ENCODE peak calls at places on chromosomes 7 and 10, in seven cellular contexts. M, X, O, Y, H, D and K are unnamed samples. For H3K4me1 and H3K27me3, the result is how much of the 10 kb centered on the place peaks cover.

GRCh38 chr10:77756319-77757232 is 119.0 kb upstream of the KCNMA1 start:
- DNase-seq in M (peak), X (no peak), O (no peak), Y (no peak), H (peak), D (no peak), K (no peak)

GRCh38 chr10:114940735-114941134 is 2.7 kb downstream of the TRUB1 start:
- DNase-seq in M (no peak), X (no peak), O (no peak), Y (no peak), H (peak), D (no peak), K (no peak)

GRCh38 chr10:97570789-97571536 is 1.6 kb upstream of the ANKRD2 start:
- DNase-seq in M (no peak), X (no peak), O (no peak), Y (no peak), H (peak), D (no peak), K (no peak)

GRCh38 chr10:784759-785538 is 95.5 kb upstream of the DIP2C start:
- DNase-seq in M (peak), X (no peak), O (no peak), Y (peak), H (peak), D (no peak), K (no peak)

GRCh38 chr7:95525503-95525902 is 39.8 kb downstream of the ASB4 start:
- DNase-seq in M (no peak), X (no peak), O (no peak), Y (no peak), H (no peak), D (no peak), K (no peak)

GRCh38 chr7:40986351-40986873 is 716.5 kb downstream of the INHBA start:
- DNase-seq in M (peak), X (no peak), O (no peak), Y (no peak), H (peak), D (no peak), K (no peak)

GRCh38 chr7:147803625-147804024 is 786.9 kb upstream of the C7orf33 start:
- DNase-seq in M (no peak), X (no peak), O (no peak), Y (no peak), H (no peak), D (no peak), K (no peak)

GRCh38 chr10:89389254-89389653 is 3.2 kb upstream of the IFIT1 start:
- DNase-seq in M (peak), X (no peak), O (no peak), Y (no peak), H (peak), D (no peak), K (peak)

GRCh38 chr7:132004528-132004927 is 448.1 kb upstream of the PODXL start:
- DNase-seq in M (peak), X (no peak), O (no peak), Y (no peak), H (no peak), D (no peak), K (no peak)

GRCh38 chr10:103416436-103417147 is 20.2 kb downstream of the PDCD11 start:
- DNase-seq in M (peak), X (peak), O (peak), Y (peak), H (peak), D (peak), K (peak)

GRCh38 chr10:29917311-29917710 is 142.1 kb downstream of the JCAD start:
- DNase-seq in M (no peak), X (no peak), O (no peak), Y (no peak), H (no peak), D (no peak), K (no peak)

GRCh38 chr10:26215923-26216576 is 524 bp upstream of the GAD2 start:
- DNase-seq in M (peak), X (no peak), O (no peak), Y (no peak), H (peak), D (no peak), K (peak)

GRCh38 chr10:121860810-121861209 is 67.0 kb downstream of the ATE1 start:
- DNase-seq in M (no peak), X (no peak), O (no peak), Y (no peak), H (no peak), D (no peak), K (no peak)

DNA sequence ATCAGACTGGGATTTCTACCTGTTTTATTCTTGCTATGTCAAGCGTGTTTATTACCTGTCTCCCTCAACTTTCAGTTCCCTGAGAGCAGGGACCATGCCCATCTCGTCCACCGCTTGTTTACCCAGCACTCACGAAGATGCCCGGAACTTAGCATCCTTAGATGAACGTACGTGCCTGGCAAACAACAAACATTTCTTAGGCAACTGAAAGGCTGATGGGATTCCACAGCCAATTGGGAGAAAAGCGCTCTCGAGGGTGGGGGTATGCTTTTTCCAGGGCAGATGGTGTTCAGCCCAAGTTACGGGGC is 365 bp upstream of the CHPF2 start:
- DNase-seq in M (no peak), X (no peak), O (no peak), Y (no peak), H (no peak), D (no peak), K (no peak)
- H3K4me1 ChIP-seq in M (under half), X (under half), O (under half), Y (under half), H (under half), D (under half), K (under half)

GRCh38 chr7:51316666-51317581 is at the start of gene COBL:
- DNase-seq in M (peak), X (no peak), O (no peak), Y (peak), H (peak), D (no peak), K (no peak)
- H3K27me3 ChIP-seq in M (under half), X (under half), O (under half), Y (under half), H (under half), D (under half), K (under half)

DNA sequence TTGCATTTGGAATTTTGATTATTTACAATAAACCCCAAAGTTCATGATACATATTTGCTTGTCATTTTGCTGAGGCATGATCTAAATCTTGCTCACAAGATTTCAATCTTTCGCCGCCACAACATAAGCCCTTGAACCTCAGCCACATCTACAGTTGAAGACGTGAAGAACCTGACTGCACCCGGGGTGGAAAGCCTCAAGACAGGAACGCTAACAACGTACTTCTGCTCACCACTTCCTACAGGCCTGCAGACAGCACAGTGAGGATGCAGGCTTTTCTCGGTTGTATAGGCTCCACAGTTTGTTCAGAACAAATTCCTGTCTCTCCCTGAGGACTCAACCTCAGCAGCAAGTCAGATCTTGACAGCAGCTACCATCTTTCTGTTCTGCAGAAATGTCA is 393.8 kb upstream of the PRKCQ start:
- DNase-seq in M (no peak), X (no peak), O (no peak), Y (no peak), H (no peak), D (no peak), K (no peak)
- H3K4me1 ChIP-seq in M (under half), X (under half), O (under half), Y (under half), H (under half), D (under half), K (under half)

GRCh38 chr7:148863324-148863723 is 20.8 kb downstream of the EZH2 start:
- DNase-seq in M (no peak), X (no peak), O (no peak), Y (no peak), H (no peak), D (no peak), K (no peak)
- H3K27me3 ChIP-seq in M (under half), X (under half), O (under half), Y (under half), H (under half), D (under half), K (under half)

GRCh38 chr10:93437000-93437945 is 44.9 kb downstream of the MYOF start:
- DNase-seq in M (peak), X (no peak), O (no peak), Y (no peak), H (peak), D (peak), K (no peak)

GRCh38 chr10:93436577-93436976 is 45.6 kb downstream of the MYOF start:
- DNase-seq in M (peak), X (no peak), O (no peak), Y (no peak), H (peak), D (peak), K (no peak)

GRCh38 chr10:93435621-93436385 is 46.3 kb downstream of the MYOF start:
- DNase-seq in M (peak), X (no peak), O (no peak), Y (no peak), H (peak), D (no peak), K (no peak)

GRCh38 chr10:93438796-93439253 is 43.3 kb downstream of the MYOF start:
- DNase-seq in M (peak), X (no peak), O (no peak), Y (no peak), H (peak), D (no peak), K (no peak)

DNA sequence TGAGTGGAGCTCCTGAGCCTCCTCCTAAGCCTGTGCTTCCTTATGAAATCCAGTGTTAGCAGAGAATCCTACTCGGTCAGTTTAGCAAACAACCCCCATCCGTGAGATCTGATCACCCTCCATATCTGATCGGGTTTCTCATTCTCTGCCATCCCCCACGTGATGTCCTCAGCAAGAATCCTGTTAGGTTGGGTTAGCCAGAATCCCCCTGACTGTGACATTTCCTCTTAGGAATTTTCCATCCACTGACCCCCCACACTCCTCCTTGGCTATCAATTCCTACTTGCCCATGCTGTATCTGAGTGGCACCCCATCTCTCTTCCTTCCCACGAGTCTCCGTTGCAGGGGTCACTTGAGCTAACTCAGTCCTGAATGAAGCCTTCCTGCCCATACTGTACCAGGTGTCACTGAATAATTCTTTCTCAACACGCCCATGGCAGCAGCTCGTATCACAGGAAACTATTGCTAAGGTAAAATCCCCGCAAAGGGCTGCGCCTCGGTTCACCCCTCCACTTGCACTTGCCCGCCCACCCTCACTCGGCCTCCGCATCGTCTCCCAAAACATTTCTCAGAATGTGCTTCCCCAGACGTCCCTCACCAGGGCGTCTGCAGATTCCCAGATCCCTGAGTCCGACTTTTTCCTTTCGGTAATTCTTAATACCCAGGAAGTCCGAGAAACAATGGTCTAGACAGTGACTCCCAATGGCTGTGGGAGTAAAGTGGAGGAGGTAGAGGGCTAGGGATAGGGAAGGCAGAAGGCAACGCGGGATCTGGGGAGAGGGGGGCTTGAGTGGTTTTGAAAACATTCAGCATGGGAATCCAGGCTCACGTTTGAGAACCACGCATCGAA is 44.0 kb downstream of the MYOF start:
- DNase-seq in M (peak), X (no peak), O (no peak), Y (no peak), H (peak), D (no peak), K (no peak)
- H3K4me1 ChIP-seq in M (half or more), X (under half), O (under half), Y (under half), H (under half), D (under half), K (under half)

GRCh38 chr10:69681436-69681835 is 51.4 kb downstream of the FAM241B start:
- DNase-seq in M (no peak), X (no peak), O (no peak), Y (no peak), H (no peak), D (no peak), K (no peak)

GRCh38 chr10:69682955-69683474 is 53.0 kb downstream of the FAM241B start:
- DNase-seq in M (no peak), X (no peak), O (no peak), Y (no peak), H (no peak), D (no peak), K (no peak)

GRCh38 chr10:69677914-69678654 is 48.0 kb downstream of the FAM241B start:
- DNase-seq in M (peak), X (no peak), O (no peak), Y (no peak), H (no peak), D (no peak), K (no peak)

GRCh38 chr10:69679736-69680135 is 49.7 kb downstream of the FAM241B start:
- DNase-seq in M (no peak), X (no peak), O (no peak), Y (no peak), H (no peak), D (no peak), K (no peak)

GRCh38 chr10:69680610-69681009 is 50.6 kb downstream of the FAM241B start:
- DNase-seq in M (no peak), X (no peak), O (no peak), Y (no peak), H (no peak), D (no peak), K (no peak)
- H3K27me3 ChIP-seq in M (under half), X (under half), O (under half), Y (under half), H (under half), D (under half), K (under half)

GRCh38 chr7:134695321-134695860 is 48.7 kb downstream of the BPGM start:
- DNase-seq in M (no peak), X (no peak), O (no peak), Y (no peak), H (no peak), D (no peak), K (no peak)
- H3K4me1 ChIP-seq in M (under half), X (under half), O (under half), Y (under half), H (under half), D (under half), K (under half)

GRCh38 chr7:80841566-80842478 is 77.0 kb downstream of the SEMA3C start:
- DNase-seq in M (no peak), X (no peak), O (no peak), Y (no peak), H (peak), D (no peak), K (no peak)
- H3K27me3 ChIP-seq in M (under half), X (under half), O (under half), Y (under half), H (under half), D (under half), K (under half)

DNA sequence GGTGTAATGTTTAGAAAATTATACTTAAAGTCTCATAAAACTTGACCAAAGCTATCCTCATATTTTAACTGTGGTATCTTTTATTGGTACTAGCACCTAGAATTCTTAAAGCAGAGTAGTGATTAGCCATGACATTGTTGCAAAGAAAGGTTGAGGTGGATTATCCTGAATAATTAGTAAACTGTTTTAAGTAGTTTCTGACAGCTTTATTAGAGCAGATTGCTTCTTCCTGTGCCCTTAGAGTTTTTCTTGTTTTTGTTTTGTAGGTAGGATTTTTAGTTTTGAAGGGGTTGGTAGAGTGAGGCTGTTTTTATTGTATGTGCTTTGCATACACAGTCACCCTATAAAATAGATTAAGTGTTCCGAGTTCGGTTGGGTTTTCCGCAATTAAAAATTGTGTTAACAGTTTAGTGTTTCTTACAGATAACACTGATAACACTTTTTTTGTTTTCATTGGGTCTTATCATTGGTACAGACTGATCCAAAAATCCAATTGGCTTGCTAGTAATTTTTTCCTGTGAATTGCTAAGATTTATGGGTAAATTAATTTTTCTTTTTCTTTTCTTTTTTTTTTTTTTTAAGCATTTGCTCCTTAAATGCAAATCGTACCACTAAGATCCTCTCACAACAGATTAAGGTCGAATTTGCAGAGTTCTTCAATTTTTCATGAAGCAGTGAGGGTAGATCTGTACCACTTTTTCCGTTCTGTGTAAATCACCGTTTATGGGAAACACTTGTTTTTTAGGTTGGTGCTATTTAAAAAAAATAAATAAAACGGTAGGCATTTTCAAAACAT is 2.1 kb upstream of the PBLD start:
- DNase-seq in M (no peak), X (no peak), O (no peak), Y (no peak), H (no peak), D (no peak), K (peak)
- H3K4me1 ChIP-seq in M (under half), X (under half), O (under half), Y (under half), H (under half), D (under half), K (under half)